ENCODE peak calls at places on chromosome 12, in eight cellular contexts. One of them, this sample, is unnamed.

GRCh38 chr12:16076553-16076952 is 165.4 kb downstream of the DERA start:
- DNase-seq in astrocyte of the spinal cord: peak
- DNase-seq in breast epithelium: no peak
- DNase-seq in BJ: no peak
- DNase-seq in thyroid gland: no peak
- DNase-seq in fibroblast of the aortic adventitia: peak
- DNase-seq in tibial artery: no peak
- DNase-seq in transverse colon: no peak
- DNase-seq in this sample: peak

GRCh38 chr12:26197832-26198231 is 2.5 kb downstream of the SSPN start:
- DNase-seq in astrocyte of the spinal cord: no peak
- DNase-seq in breast epithelium: no peak
- DNase-seq in BJ: no peak
- DNase-seq in thyroid gland: no peak
- DNase-seq in fibroblast of the aortic adventitia: no peak
- DNase-seq in tibial artery: no peak
- DNase-seq in transverse colon: no peak
- DNase-seq in this sample: no peak

GRCh38 chr12:87363497-87364084 is 665.6 kb downstream of the C12orf50 start:
- DNase-seq in astrocyte of the spinal cord: no peak
- DNase-seq in breast epithelium: no peak
- DNase-seq in BJ: no peak
- DNase-seq in thyroid gland: no peak
- DNase-seq in fibroblast of the aortic adventitia: no peak
- DNase-seq in tibial artery: no peak
- DNase-seq in transverse colon: no peak
- DNase-seq in this sample: no peak

GRCh38 chr12:104091136-104091535 is 26.8 kb downstream of the HCFC2 start:
- DNase-seq in astrocyte of the spinal cord: no peak
- DNase-seq in breast epithelium: no peak
- DNase-seq in BJ: no peak
- DNase-seq in thyroid gland: no peak
- DNase-seq in fibroblast of the aortic adventitia: no peak
- DNase-seq in tibial artery: no peak
- DNase-seq in transverse colon: no peak
- DNase-seq in this sample: no peak

GRCh38 chr12:116366456-116366776 is 88.9 kb upstream of the MED13L start:
- DNase-seq in astrocyte of the spinal cord: no peak
- DNase-seq in breast epithelium: peak
- DNase-seq in BJ: no peak
- DNase-seq in thyroid gland: peak
- DNase-seq in fibroblast of the aortic adventitia: no peak
- DNase-seq in tibial artery: no peak
- DNase-seq in transverse colon: no peak
- DNase-seq in this sample: no peak

GRCh38 chr12:116339800-116340371 is 62.4 kb upstream of the MED13L start:
- DNase-seq in astrocyte of the spinal cord: no peak
- DNase-seq in breast epithelium: no peak
- DNase-seq in BJ: no peak
- DNase-seq in thyroid gland: no peak
- DNase-seq in fibroblast of the aortic adventitia: peak
- DNase-seq in tibial artery: no peak
- DNase-seq in transverse colon: no peak
- DNase-seq in this sample: no peak

GRCh38 chr12:111753144-111753881 is 13.4 kb upstream of the ALDH2 start:
- DNase-seq in astrocyte of the spinal cord: peak
- DNase-seq in breast epithelium: peak
- DNase-seq in BJ: no peak
- DNase-seq in thyroid gland: peak
- DNase-seq in fibroblast of the aortic adventitia: peak
- DNase-seq in tibial artery: peak
- DNase-seq in transverse colon: peak
- DNase-seq in this sample: peak

GRCh38 chr12:2535583-2536187 is 259.1 kb upstream of the FKBP4 start:
- DNase-seq in astrocyte of the spinal cord: peak
- DNase-seq in breast epithelium: no peak
- DNase-seq in BJ: peak
- DNase-seq in thyroid gland: no peak
- DNase-seq in fibroblast of the aortic adventitia: no peak
- DNase-seq in tibial artery: no peak
- DNase-seq in transverse colon: no peak
- DNase-seq in this sample: no peak

GRCh38 chr12:85568395-85569103 is 267.7 kb downstream of the RASSF9 start:
- DNase-seq in astrocyte of the spinal cord: no peak
- DNase-seq in breast epithelium: no peak
- DNase-seq in BJ: no peak
- DNase-seq in thyroid gland: no peak
- DNase-seq in fibroblast of the aortic adventitia: no peak
- DNase-seq in tibial artery: no peak
- DNase-seq in transverse colon: peak
- DNase-seq in this sample: no peak

GRCh38 chr12:55862286-55862685 is 19.6 kb upstream of the MMP19 start:
- DNase-seq in astrocyte of the spinal cord: no peak
- DNase-seq in breast epithelium: no peak
- DNase-seq in BJ: no peak
- DNase-seq in thyroid gland: no peak
- DNase-seq in fibroblast of the aortic adventitia: peak
- DNase-seq in tibial artery: no peak
- DNase-seq in transverse colon: no peak
- DNase-seq in this sample: no peak

GRCh38 chr12:64633186-64633939 is 23.1 kb downstream of the RASSF3 start:
- DNase-seq in astrocyte of the spinal cord: no peak
- DNase-seq in breast epithelium: no peak
- DNase-seq in BJ: no peak
- DNase-seq in thyroid gland: no peak
- DNase-seq in fibroblast of the aortic adventitia: no peak
- DNase-seq in tibial artery: no peak
- DNase-seq in transverse colon: no peak
- DNase-seq in this sample: no peak

GRCh38 chr12:101637936-101638335 is 43.2 kb downstream of the MYBPC1 start:
- DNase-seq in astrocyte of the spinal cord: no peak
- DNase-seq in breast epithelium: no peak
- DNase-seq in BJ: no peak
- DNase-seq in thyroid gland: no peak
- DNase-seq in fibroblast of the aortic adventitia: no peak
- DNase-seq in tibial artery: no peak
- DNase-seq in transverse colon: no peak
- DNase-seq in this sample: no peak

GRCh38 chr12:102463659-102464249 is 16.6 kb downstream of the IGF1 start:
- DNase-seq in astrocyte of the spinal cord: no peak
- DNase-seq in breast epithelium: no peak
- DNase-seq in BJ: no peak
- DNase-seq in thyroid gland: no peak
- DNase-seq in fibroblast of the aortic adventitia: no peak
- DNase-seq in tibial artery: no peak
- DNase-seq in transverse colon: no peak
- DNase-seq in this sample: no peak

GRCh38 chr12:32413412-32413811 is 14.1 kb downstream of the FGD4 start:
- DNase-seq in astrocyte of the spinal cord: no peak
- DNase-seq in breast epithelium: no peak
- DNase-seq in BJ: no peak
- DNase-seq in thyroid gland: no peak
- DNase-seq in fibroblast of the aortic adventitia: no peak
- DNase-seq in tibial artery: no peak
- DNase-seq in transverse colon: no peak
- DNase-seq in this sample: no peak

GRCh38 chr12:97368462-97369150 is 94.0 kb upstream of the RMST start:
- DNase-seq in astrocyte of the spinal cord: no peak
- DNase-seq in breast epithelium: no peak
- DNase-seq in BJ: no peak
- DNase-seq in thyroid gland: peak
- DNase-seq in fibroblast of the aortic adventitia: no peak
- DNase-seq in tibial artery: no peak
- DNase-seq in transverse colon: no peak
- DNase-seq in this sample: no peak

GRCh38 chr12:119299130-119299529 is 35.4 kb upstream of the CCDC60 start:
- DNase-seq in astrocyte of the spinal cord: no peak
- DNase-seq in breast epithelium: no peak
- DNase-seq in BJ: no peak
- DNase-seq in thyroid gland: no peak
- DNase-seq in fibroblast of the aortic adventitia: no peak
- DNase-seq in tibial artery: no peak
- DNase-seq in transverse colon: no peak
- DNase-seq in this sample: no peak

GRCh38 chr12:2691340-2692111 is 103.2 kb upstream of the FKBP4 start:
- DNase-seq in astrocyte of the spinal cord: no peak
- DNase-seq in breast epithelium: peak
- DNase-seq in BJ: no peak
- DNase-seq in thyroid gland: peak
- DNase-seq in fibroblast of the aortic adventitia: no peak
- DNase-seq in tibial artery: no peak
- DNase-seq in transverse colon: peak
- DNase-seq in this sample: peak

GRCh38 chr12:26749781-26750180 is 83.2 kb downstream of the ITPR2 start:
- DNase-seq in astrocyte of the spinal cord: no peak
- DNase-seq in breast epithelium: no peak
- DNase-seq in BJ: no peak
- DNase-seq in thyroid gland: no peak
- DNase-seq in fibroblast of the aortic adventitia: no peak
- DNase-seq in tibial artery: no peak
- DNase-seq in transverse colon: no peak
- DNase-seq in this sample: peak

GRCh38 chr12:126858586-126858985 is 1408.4 kb upstream of the TMEM132C start:
- DNase-seq in astrocyte of the spinal cord: no peak
- DNase-seq in breast epithelium: no peak
- DNase-seq in BJ: no peak
- DNase-seq in thyroid gland: no peak
- DNase-seq in fibroblast of the aortic adventitia: no peak
- DNase-seq in tibial artery: no peak
- DNase-seq in transverse colon: no peak
- DNase-seq in this sample: no peak

GRCh38 chr12:63056649-63057048 is 94.4 kb downstream of the AVPR1A start:
- DNase-seq in astrocyte of the spinal cord: no peak
- DNase-seq in breast epithelium: no peak
- DNase-seq in BJ: no peak
- DNase-seq in thyroid gland: no peak
- DNase-seq in fibroblast of the aortic adventitia: no peak
- DNase-seq in tibial artery: no peak
- DNase-seq in transverse colon: no peak
- DNase-seq in this sample: no peak

GRCh38 chr12:113395119-113395518 is 8.6 kb downstream of the SDS start:
- DNase-seq in astrocyte of the spinal cord: no peak
- DNase-seq in breast epithelium: no peak
- DNase-seq in BJ: no peak
- DNase-seq in thyroid gland: peak
- DNase-seq in fibroblast of the aortic adventitia: no peak
- DNase-seq in tibial artery: no peak
- DNase-seq in transverse colon: no peak
- DNase-seq in this sample: no peak

GRCh38 chr12:79841248-79841877 is 93.5 kb downstream of the PPP1R12A start:
- DNase-seq in astrocyte of the spinal cord: no peak
- DNase-seq in breast epithelium: no peak
- DNase-seq in BJ: no peak
- DNase-seq in thyroid gland: no peak
- DNase-seq in fibroblast of the aortic adventitia: peak
- DNase-seq in tibial artery: no peak
- DNase-seq in transverse colon: no peak
- DNase-seq in this sample: no peak

GRCh38 chr12:76631741-76632140 is 72.2 kb upstream of the OSBPL8 start:
- DNase-seq in astrocyte of the spinal cord: no peak
- DNase-seq in breast epithelium: no peak
- DNase-seq in BJ: no peak
- DNase-seq in thyroid gland: no peak
- DNase-seq in fibroblast of the aortic adventitia: no peak
- DNase-seq in tibial artery: no peak
- DNase-seq in transverse colon: no peak
- DNase-seq in this sample: no peak

GRCh38 chr12:1655225-1655788 is 26.3 kb downstream of the WNT5B start:
- DNase-seq in astrocyte of the spinal cord: no peak
- DNase-seq in breast epithelium: no peak
- DNase-seq in BJ: no peak
- DNase-seq in thyroid gland: no peak
- DNase-seq in fibroblast of the aortic adventitia: no peak
- DNase-seq in tibial artery: no peak
- DNase-seq in transverse colon: no peak
- DNase-seq in this sample: no peak

GRCh38 chr12:109735825-109736551 is 22.4 kb downstream of the FAM222A start:
- DNase-seq in astrocyte of the spinal cord: no peak
- DNase-seq in breast epithelium: peak
- DNase-seq in BJ: no peak
- DNase-seq in thyroid gland: no peak
- DNase-seq in fibroblast of the aortic adventitia: no peak
- DNase-seq in tibial artery: no peak
- DNase-seq in transverse colon: peak
- DNase-seq in this sample: no peak

GRCh38 chr12:65685514-65685913 is 138.8 kb upstream of the HMGA2 start:
- DNase-seq in astrocyte of the spinal cord: peak
- DNase-seq in breast epithelium: no peak
- DNase-seq in BJ: no peak
- DNase-seq in thyroid gland: no peak
- DNase-seq in fibroblast of the aortic adventitia: peak
- DNase-seq in tibial artery: no peak
- DNase-seq in transverse colon: no peak
- DNase-seq in this sample: peak

GRCh38 chr12:86261142-86261541 is 5.0 kb upstream of the MGAT4C start:
- DNase-seq in astrocyte of the spinal cord: peak
- DNase-seq in breast epithelium: no peak
- DNase-seq in BJ: no peak
- DNase-seq in thyroid gland: no peak
- DNase-seq in fibroblast of the aortic adventitia: peak
- DNase-seq in tibial artery: no peak
- DNase-seq in transverse colon: no peak
- DNase-seq in this sample: no peak

GRCh38 chr12:67647547-67648305 is 819 bp upstream of the DYRK2 start:
- DNase-seq in astrocyte of the spinal cord: peak
- DNase-seq in breast epithelium: peak
- DNase-seq in BJ: peak
- DNase-seq in thyroid gland: peak
- DNase-seq in fibroblast of the aortic adventitia: peak
- DNase-seq in tibial artery: peak
- DNase-seq in transverse colon: peak
- DNase-seq in this sample: peak
- H3K4me3 ChIP-seq in astrocyte of the spinal cord: peak
- H3K4me3 ChIP-seq in breast epithelium: peak
- H3K4me3 ChIP-seq in BJ: peak
- H3K4me3 ChIP-seq in thyroid gland: peak
- H3K4me3 ChIP-seq in fibroblast of the aortic adventitia: peak
- H3K4me3 ChIP-seq in tibial artery: peak
- H3K4me3 ChIP-seq in transverse colon: peak
- H3K4me3 ChIP-seq in this sample: peak

GRCh38 chr12:49389092-49389703 is 21.9 kb downstream of the SPATS2 start:
- DNase-seq in astrocyte of the spinal cord: no peak
- DNase-seq in breast epithelium: no peak
- DNase-seq in BJ: no peak
- DNase-seq in thyroid gland: peak
- DNase-seq in fibroblast of the aortic adventitia: no peak
- DNase-seq in tibial artery: peak
- DNase-seq in transverse colon: peak
- DNase-seq in this sample: no peak
- TF ChIP-seq CTCF in astrocyte of the spinal cord: no peak
- TF ChIP-seq CTCF in breast epithelium: no peak
- TF ChIP-seq CTCF in BJ: no peak
- TF ChIP-seq CTCF in thyroid gland: no peak
- TF ChIP-seq CTCF in fibroblast of the aortic adventitia: no peak
- TF ChIP-seq CTCF in tibial artery: no peak
- TF ChIP-seq CTCF in transverse colon: no peak
- TF ChIP-seq CTCF in this sample: no peak

GRCh38 chr12:131990980-131991305 is 41.2 kb downstream of the EP400 start:
- DNase-seq in astrocyte of the spinal cord: no peak
- DNase-seq in breast epithelium: no peak
- DNase-seq in BJ: no peak
- DNase-seq in thyroid gland: no peak
- DNase-seq in fibroblast of the aortic adventitia: no peak
- DNase-seq in tibial artery: no peak
- DNase-seq in transverse colon: no peak
- DNase-seq in this sample: no peak
- H3K4me3 ChIP-seq in astrocyte of the spinal cord: no peak
- H3K4me3 ChIP-seq in breast epithelium: no peak
- H3K4me3 ChIP-seq in BJ: no peak
- H3K4me3 ChIP-seq in thyroid gland: no peak
- H3K4me3 ChIP-seq in fibroblast of the aortic adventitia: no peak
- H3K4me3 ChIP-seq in tibial artery: no peak
- H3K4me3 ChIP-seq in transverse colon: no peak
- H3K4me3 ChIP-seq in this sample: no peak

GRCh38 chr12:39441189-39441962 is 1.5 kb downstream of the KIF21A start:
- DNase-seq in astrocyte of the spinal cord: no peak
- DNase-seq in breast epithelium: no peak
- DNase-seq in BJ: no peak
- DNase-seq in thyroid gland: no peak
- DNase-seq in fibroblast of the aortic adventitia: no peak
- DNase-seq in tibial artery: no peak
- DNase-seq in transverse colon: no peak
- DNase-seq in this sample: no peak
- TF ChIP-seq CTCF in astrocyte of the spinal cord: no peak
- TF ChIP-seq CTCF in breast epithelium: no peak
- TF ChIP-seq CTCF in BJ: no peak
- TF ChIP-seq CTCF in thyroid gland: no peak
- TF ChIP-seq CTCF in fibroblast of the aortic adventitia: no peak
- TF ChIP-seq CTCF in tibial artery: no peak
- TF ChIP-seq CTCF in transverse colon: no peak
- TF ChIP-seq CTCF in this sample: no peak